ENCODE peak calls at places on chromosome 19, in seven cellular contexts. One of them, this sample, is unnamed.

GRCh38 chr19:13859361-13859880 is 17.5 kb upstream of the NANOS3 start:
- DNase-seq in A549: peak; percentile 76
- DNase-seq in K562: peak; percentile 43
- DNase-seq in H1: no peak
- DNase-seq in HCT116: no peak
- DNase-seq in GM12878: no peak
- DNase-seq in HepG2: no peak
- DNase-seq in this sample: peak; percentile 58

GRCh38 chr19:44613295-44614168 is at the start of gene IGSF23:
- DNase-seq in K562: no peak
- DNase-seq in HCT116: no peak
- DNase-seq in H1: no peak
- DNase-seq in HepG2: peak; percentile 86
- DNase-seq in GM12878: no peak
- DNase-seq in A549: no peak
- DNase-seq in this sample: no peak

GRCh38 chr19:13938361-13939027 is at the start of gene PODNL1:
- DNase-seq in K562: no peak
- DNase-seq in H1: no peak
- DNase-seq in A549: no peak
- DNase-seq in HCT116: no peak
- DNase-seq in GM12878: no peak
- DNase-seq in HepG2: no peak
- DNase-seq in this sample: peak; percentile 53

GRCh38 chr19:45070214-45070613 is 6.1 kb downstream of the ZNF296 start:
- DNase-seq in GM12878: no peak
- DNase-seq in K562: no peak
- DNase-seq in H1: no peak
- DNase-seq in HepG2: no peak
- DNase-seq in HCT116: no peak
- DNase-seq in A549: no peak
- DNase-seq in this sample: no peak

GRCh38 chr19:38841787-38842438 is 7.9 kb downstream of the HNRNPL start:
- DNase-seq in H1: no peak
- DNase-seq in A549: no peak
- DNase-seq in K562: no peak
- DNase-seq in HCT116: no peak
- DNase-seq in GM12878: no peak
- DNase-seq in HepG2: no peak
- DNase-seq in this sample: no peak

GRCh38 chr19:5113633-5114586 is 145.0 kb downstream of the KDM4B start:
- DNase-seq in A549: no peak
- DNase-seq in HCT116: no peak
- DNase-seq in H1: no peak
- DNase-seq in HepG2: no peak
- DNase-seq in K562: no peak
- DNase-seq in GM12878: no peak
- DNase-seq in this sample: no peak

GRCh38 chr19:35486268-35486708 is 4.0 kb downstream of the KRTDAP start:
- DNase-seq in H1: no peak
- DNase-seq in GM12878: no peak
- DNase-seq in A549: no peak
- DNase-seq in HepG2: peak; percentile 79
- DNase-seq in HCT116: no peak
- DNase-seq in K562: no peak
- DNase-seq in this sample: no peak

GRCh38 chr19:43789029-43789428 is 8.3 kb upstream of the KCNN4 start:
- DNase-seq in K562: peak; percentile 71
- DNase-seq in A549: peak; percentile 42
- DNase-seq in HCT116: no peak
- DNase-seq in GM12878: no peak
- DNase-seq in H1: no peak
- DNase-seq in HepG2: no peak
- DNase-seq in this sample: peak; percentile 56

GRCh38 chr19:11581740-11582139 is 4.3 kb upstream of the ACP5 start:
- DNase-seq in A549: no peak
- DNase-seq in K562: peak; percentile 81
- DNase-seq in GM12878: peak; percentile 96
- DNase-seq in HCT116: no peak
- DNase-seq in H1: no peak
- DNase-seq in HepG2: no peak
- DNase-seq in this sample: peak; percentile 52

GRCh38 chr19:21314676-21315075 is 14.5 kb downstream of the ZNF708 start:
- DNase-seq in A549: no peak
- DNase-seq in K562: no peak
- DNase-seq in H1: no peak
- DNase-seq in GM12878: no peak
- DNase-seq in HCT116: no peak
- DNase-seq in HepG2: no peak
- DNase-seq in this sample: peak; percentile 5

GRCh38 chr19:45469835-45470146 is 2.0 kb downstream of the FOSB start:
- DNase-seq in H1: no peak
- DNase-seq in HCT116: no peak
- DNase-seq in K562: peak; percentile 93
- DNase-seq in GM12878: no peak
- DNase-seq in A549: no peak
- DNase-seq in HepG2: peak; percentile 85
- DNase-seq in this sample: no peak

GRCh38 chr19:12769689-12770088 is 5.7 kb downstream of the HOOK2 start:
- DNase-seq in GM12878: no peak
- DNase-seq in HepG2: no peak
- DNase-seq in K562: no peak
- DNase-seq in H1: peak; percentile 84
- DNase-seq in HCT116: no peak
- DNase-seq in A549: no peak
- DNase-seq in this sample: no peak

DNA sequence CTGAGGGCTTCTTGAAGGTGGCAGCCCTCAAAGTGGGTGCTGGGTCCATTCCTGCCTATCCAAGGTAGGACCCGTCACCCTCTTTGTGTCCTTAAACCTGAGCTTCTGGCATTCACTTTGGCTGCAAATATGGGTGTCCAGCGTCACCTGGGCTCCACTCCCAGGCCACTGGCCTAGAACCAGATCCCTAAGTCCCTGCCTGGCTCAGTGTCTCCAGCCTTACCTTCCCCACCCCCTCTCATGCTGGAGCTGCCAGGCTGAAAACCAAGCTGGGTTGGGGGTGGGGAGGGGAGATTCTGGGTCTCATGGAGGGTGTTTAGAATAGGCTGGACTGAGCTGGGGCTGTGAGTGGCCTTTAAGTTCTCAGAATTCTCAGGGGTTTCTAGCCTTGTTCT is 12.4 kb downstream of the PDE4A start:
- DNase-seq in GM12878: no peak
- DNase-seq in A549: no peak
- DNase-seq in H1: no peak
- DNase-seq in HepG2: no peak
- DNase-seq in HCT116: no peak
- DNase-seq in K562: no peak
- DNase-seq in this sample: no peak
- H3K4me3 ChIP-seq in GM12878: peak overlapping the region; percentile 54
- H3K4me3 ChIP-seq in A549: no peak overlapping the region
- H3K4me3 ChIP-seq in H1: no peak overlapping the region
- H3K4me3 ChIP-seq in HepG2: no peak overlapping the region
- H3K4me3 ChIP-seq in HCT116: peak overlapping the region; percentile 82
- H3K4me3 ChIP-seq in K562: peak overlapping the region; percentile 64
- H3K4me3 ChIP-seq in this sample: no peak overlapping the region

DNA sequence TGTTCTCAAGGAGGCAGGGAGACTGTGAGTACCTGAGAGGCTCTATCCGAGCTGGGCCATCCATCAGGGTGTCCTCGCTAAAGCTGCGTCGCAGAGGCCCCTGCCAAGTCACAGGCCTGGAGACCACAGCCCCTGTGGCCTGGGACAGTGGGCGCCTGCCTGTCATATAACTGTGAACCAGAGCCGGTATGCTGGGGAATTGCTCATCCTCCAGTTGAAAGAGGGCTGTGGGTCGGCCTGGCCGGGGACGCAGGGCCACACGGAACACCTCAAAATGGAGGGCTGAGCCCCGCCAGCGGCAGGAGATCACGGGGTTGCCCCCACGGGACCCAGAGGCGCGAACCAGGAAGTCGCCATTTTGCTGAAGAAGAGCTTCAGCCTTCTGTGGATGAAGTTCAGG is 6.6 kb downstream of the SH2D3A start:
- DNase-seq in K562: no peak
- DNase-seq in A549: no peak
- DNase-seq in H1: no peak
- DNase-seq in GM12878: no peak
- DNase-seq in HCT116: no peak
- DNase-seq in HepG2: no peak
- DNase-seq in this sample: no peak
- TF ChIP-seq CEBPB in K562: no peak
- TF ChIP-seq CEBPB in A549: no peak
- TF ChIP-seq CEBPB in H1: no peak
- TF ChIP-seq CEBPB in GM12878: no peak
- TF ChIP-seq CEBPB in HCT116: no peak
- TF ChIP-seq CEBPB in HepG2: no peak
- TF ChIP-seq CEBPB in this sample: no peak

DNA sequence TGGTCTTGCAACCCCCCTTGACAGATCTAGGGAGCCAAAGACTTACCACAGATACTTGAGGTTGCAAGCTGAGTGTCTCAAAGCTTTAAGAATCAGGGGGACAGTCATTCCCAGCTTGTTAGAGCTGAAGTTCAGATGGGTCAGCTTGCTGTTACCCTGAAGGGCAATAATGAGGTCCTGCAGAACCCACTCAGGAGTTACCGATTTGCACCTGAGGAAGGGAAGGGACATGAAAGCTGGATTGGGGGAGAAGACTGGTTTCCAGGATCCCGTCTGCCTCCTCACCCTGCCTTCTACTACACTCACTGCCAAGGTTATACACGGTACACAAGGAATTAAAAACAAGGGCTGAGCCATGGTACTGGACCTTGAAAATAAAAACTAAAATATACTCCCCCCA is 24.4 kb downstream of the NLRP13 start:
- DNase-seq in A549: no peak
- DNase-seq in H1: no peak
- DNase-seq in GM12878: no peak
- DNase-seq in HepG2: no peak
- DNase-seq in K562: no peak
- DNase-seq in HCT116: no peak
- DNase-seq in this sample: no peak
- TF ChIP-seq CTCF in A549: no peak
- TF ChIP-seq CTCF in H1: no peak
- TF ChIP-seq CTCF in GM12878: no peak
- TF ChIP-seq CTCF in HepG2: no peak
- TF ChIP-seq CTCF in K562: no peak
- TF ChIP-seq CTCF in HCT116: no peak
- TF ChIP-seq CTCF in this sample: no peak

GRCh38 chr19:2552859-2553258 is 76.9 kb downstream of the GADD45B start:
- DNase-seq in K562: peak; percentile 14
- DNase-seq in HCT116: no peak
- DNase-seq in H1: no peak
- DNase-seq in A549: no peak
- DNase-seq in GM12878: peak; percentile 86
- DNase-seq in HepG2: no peak
- DNase-seq in this sample: no peak
- H3K4me3 ChIP-seq in K562: peak overlapping the region; percentile 0
- H3K4me3 ChIP-seq in HCT116: peak overlapping the region; percentile 44
- H3K4me3 ChIP-seq in H1: no peak overlapping the region
- H3K4me3 ChIP-seq in A549: peak overlapping the region; percentile 35
- H3K4me3 ChIP-seq in GM12878: peak overlapping the region; percentile 20
- H3K4me3 ChIP-seq in HepG2: no peak overlapping the region
- H3K4me3 ChIP-seq in this sample: no peak overlapping the region

GRCh38 chr19:28500319-28500718 is 712.6 kb downstream of the UQCRFS1 start:
- DNase-seq in HCT116: no peak
- DNase-seq in H1: no peak
- DNase-seq in K562: no peak
- DNase-seq in A549: no peak
- DNase-seq in HepG2: no peak
- DNase-seq in GM12878: no peak
- DNase-seq in this sample: no peak

GRCh38 chr19:28500982-28501633 is 711.8 kb downstream of the UQCRFS1 start:
- DNase-seq in GM12878: no peak
- DNase-seq in K562: no peak
- DNase-seq in HCT116: no peak
- DNase-seq in A549: no peak
- DNase-seq in H1: no peak
- DNase-seq in HepG2: no peak
- DNase-seq in this sample: no peak

GRCh38 chr19:28497887-28498286 is 715.1 kb downstream of the UQCRFS1 start:
- DNase-seq in K562: no peak
- DNase-seq in H1: no peak
- DNase-seq in HCT116: no peak
- DNase-seq in HepG2: no peak
- DNase-seq in GM12878: no peak
- DNase-seq in A549: no peak
- DNase-seq in this sample: no peak

GRCh38 chr19:28497137-28497536 is 715.8 kb downstream of the UQCRFS1 start:
- DNase-seq in H1: no peak
- DNase-seq in A549: no peak
- DNase-seq in HCT116: no peak
- DNase-seq in GM12878: no peak
- DNase-seq in K562: no peak
- DNase-seq in HepG2: no peak
- DNase-seq in this sample: no peak

GRCh38 chr19:28498404-28498976 is 714.5 kb downstream of the UQCRFS1 start:
- DNase-seq in GM12878: no peak
- DNase-seq in HepG2: no peak
- DNase-seq in K562: peak; percentile 61
- DNase-seq in HCT116: no peak
- DNase-seq in H1: no peak
- DNase-seq in A549: no peak
- DNase-seq in this sample: no peak
- TF ChIP-seq CEBPB in GM12878: no peak
- TF ChIP-seq CEBPB in HepG2: no peak
- TF ChIP-seq CEBPB in K562: no peak
- TF ChIP-seq CEBPB in HCT116: no peak
- TF ChIP-seq CEBPB in H1: no peak
- TF ChIP-seq CEBPB in A549: no peak
- TF ChIP-seq CEBPB in this sample: no peak

DNA sequence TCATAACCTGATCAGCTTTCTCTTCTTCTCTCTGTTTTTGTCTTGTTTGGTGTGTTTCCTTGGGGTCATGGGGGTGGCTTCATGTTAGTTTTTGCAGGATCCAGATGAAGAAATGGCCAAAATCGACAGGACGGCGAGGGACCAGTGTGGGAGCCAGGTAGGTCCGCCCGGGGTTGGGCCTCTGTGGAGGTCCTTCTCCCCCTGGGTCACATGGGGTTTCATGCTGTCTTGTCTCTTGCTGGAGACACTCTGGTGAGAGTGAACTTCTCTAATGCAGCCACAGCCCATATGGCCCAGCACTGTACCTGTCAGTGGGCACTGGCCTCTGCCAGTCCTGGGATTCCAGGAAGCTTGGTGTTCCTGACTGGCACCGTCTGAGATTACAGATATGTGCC is 1.1 kb downstream of the CCNE1 start:
- DNase-seq in H1: no peak
- DNase-seq in HepG2: no peak
- DNase-seq in A549: no peak
- DNase-seq in HCT116: no peak
- DNase-seq in GM12878: no peak
- DNase-seq in K562: no peak
- DNase-seq in this sample: no peak
- TF ChIP-seq CTCF in H1: no peak
- TF ChIP-seq CTCF in HepG2: no peak
- TF ChIP-seq CTCF in A549: no peak
- TF ChIP-seq CTCF in HCT116: no peak
- TF ChIP-seq CTCF in GM12878: no peak
- TF ChIP-seq CTCF in K562: no peak
- TF ChIP-seq CTCF in this sample: no peak